ENCODE peak calls at places on chromosomes 6 and 20, in nine cellular contexts. M is CD8-positive, alpha-beta T cell; T is tibial artery; D is K562; J is Calu3; B is IMR-90; A is foreskin fibroblast; Q is HCT116; O is fibroblast of lung. L is an unnamed sample.

GRCh38 chr6:110543106-110543505 is 66.7 kb upstream of the SLC22A16 start:
- DNase-seq in O (no peak), B (no peak), T (no peak), Q (no peak), A (no peak), J (peak), M (no peak), D (no peak), L (no peak)

GRCh38 chr6:142881771-142882170 is 63.2 kb downstream of the HIVEP2 start:
- DNase-seq in B (peak), D (no peak), M (no peak), Q (no peak), O (no peak), T (no peak), A (no peak), J (no peak), L (no peak)

GRCh38 chr20:6651561-6651960 is 115.9 kb upstream of the BMP2 start:
- DNase-seq in O (no peak), D (no peak), J (no peak), B (no peak), Q (no peak), T (no peak), M (no peak), A (no peak), L (no peak)

GRCh38 chr20:34579191-34579661 is 20.7 kb downstream of the MAP1LC3A start:
- DNase-seq in M (no peak), B (peak), J (peak), A (peak), D (no peak), Q (peak), O (peak), T (peak), L (no peak)

GRCh38 chr6:114169763-114170162 is 173.1 kb downstream of the HS3ST5 start:
- DNase-seq in T (no peak), A (no peak), M (no peak), Q (no peak), D (no peak), O (no peak), B (no peak), J (no peak), L (no peak)

GRCh38 chr6:151493495-151494234 is at the start of gene CCDC170:
- DNase-seq in B (no peak), T (no peak), M (no peak), J (peak), O (peak), Q (no peak), A (no peak), D (no peak), L (peak)

GRCh38 chr6:16468991-16469615 is 230.7 kb downstream of the GMPR start:
- DNase-seq in A (no peak), D (no peak), B (no peak), J (no peak), Q (no peak), M (no peak), T (no peak), O (no peak), L (no peak)

GRCh38 chr6:157548635-157549467 is 167.9 kb downstream of the ZDHHC14 start:
- DNase-seq in B (no peak), A (no peak), D (no peak), T (no peak), Q (no peak), M (no peak), J (no peak), O (no peak), L (no peak)

GRCh38 chr6:34275128-34275804 is 26.5 kb upstream of the SMIM29 start:
- DNase-seq in B (no peak), J (no peak), D (peak), T (no peak), A (no peak), M (no peak), Q (no peak), O (no peak), L (no peak)

DNA sequence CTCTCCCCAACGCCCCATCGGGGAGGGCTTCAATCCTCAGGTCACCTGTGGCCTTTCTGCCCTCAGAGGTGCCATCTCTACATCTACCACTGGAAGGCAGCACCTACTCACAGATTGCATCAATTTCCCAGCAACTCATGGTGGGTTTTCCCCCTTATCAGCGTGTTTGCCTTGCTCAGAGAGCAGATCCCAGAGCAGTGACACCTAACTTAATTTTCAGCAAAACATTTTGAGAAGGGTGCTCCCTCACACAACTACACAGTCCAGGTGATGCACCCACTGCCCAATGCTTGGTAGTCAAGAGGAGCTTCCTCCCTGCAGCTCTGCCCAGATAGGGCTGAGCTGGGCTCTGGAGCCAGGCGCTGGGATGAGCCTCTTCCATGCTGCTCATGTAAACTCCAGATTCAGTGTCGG is 48.2 kb downstream of the PLG start:
- DNase-seq in Q (peak), J (peak), B (no peak), O (no peak), T (no peak), D (peak), M (no peak), A (no peak), L (peak)
- TF ChIP-seq CTCF in Q (peak), J (peak), B (no peak), O (no peak), T (no peak), D (peak), M (no peak), A (no peak), L (peak)

GRCh38 chr20:46117704-46118467 is at the start of gene CD40:
- DNase-seq in D (peak), T (peak), J (peak), O (peak), A (peak), B (peak), M (peak), Q (peak), L (peak)

GRCh38 chr20:46119028-46119546 is 973 bp downstream of the CD40 start:
- DNase-seq in T (no peak), Q (no peak), A (no peak), B (no peak), D (peak), O (no peak), J (no peak), M (no peak), L (peak)

GRCh38 chr20:46119547-46119946 is 1.4 kb downstream of the CD40 start:
- DNase-seq in O (no peak), Q (no peak), D (no peak), B (no peak), A (no peak), M (no peak), T (no peak), J (no peak), L (no peak)

GRCh38 chr20:46120136-46120535 is 2.0 kb downstream of the CD40 start:
- DNase-seq in T (no peak), O (no peak), D (no peak), Q (no peak), J (no peak), M (no peak), A (no peak), B (no peak), L (no peak)

DNA sequence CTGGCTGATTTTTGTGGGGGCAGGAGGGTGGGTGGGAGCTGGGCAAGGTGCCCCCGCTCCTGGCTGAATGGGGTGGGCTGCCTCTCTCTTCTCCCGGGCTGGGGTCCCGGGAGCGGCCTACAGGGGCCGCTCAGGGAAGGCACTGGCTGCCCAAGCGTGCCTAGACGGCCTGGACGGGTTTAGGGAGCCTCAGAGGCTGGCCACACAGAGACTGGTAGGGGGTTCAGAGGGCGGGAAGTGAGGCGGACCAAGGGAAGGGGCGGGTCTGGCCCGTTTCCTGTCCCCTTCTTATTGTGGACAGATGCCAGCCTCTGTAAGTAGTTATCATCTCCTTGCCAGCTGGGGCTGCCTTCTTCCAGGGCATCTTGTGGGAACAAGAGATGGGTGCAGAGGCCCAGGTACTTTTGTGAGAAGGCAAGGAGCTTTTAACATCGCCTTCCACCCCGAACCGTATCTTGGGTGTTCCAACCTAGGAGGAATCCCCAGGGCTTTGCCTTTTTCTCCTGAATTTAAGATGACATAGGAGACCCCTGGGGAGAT is 437 bp downstream of the CD40 start:
- DNase-seq in T (peak), Q (no peak), A (no peak), J (peak), M (peak), B (no peak), D (no peak), O (no peak), L (no peak)
- TF ChIP-seq CTCF in T (no peak), Q (no peak), A (no peak), J (no peak), M (no peak), B (no peak), D (no peak), O (no peak), L (no peak)

GRCh38 chr6:116136933-116137340 is 11.0 kb upstream of the COL10A1 start:
- DNase-seq in J (no peak), A (no peak), Q (no peak), B (no peak), O (peak), D (no peak), T (no peak), M (peak), L (no peak)

GRCh38 chr6:116144590-116144989 is 18.7 kb upstream of the COL10A1 start:
- DNase-seq in B (peak), D (no peak), Q (no peak), A (peak), J (peak), T (no peak), M (no peak), O (peak), L (no peak)

GRCh38 chr6:116136373-116136772 is 10.4 kb upstream of the COL10A1 start:
- DNase-seq in A (no peak), Q (no peak), D (no peak), T (no peak), J (no peak), M (no peak), O (peak), B (no peak), L (no peak)

GRCh38 chr6:116139917-116140316 is 14.0 kb upstream of the COL10A1 start:
- DNase-seq in Q (peak), T (no peak), B (no peak), M (no peak), D (no peak), O (no peak), A (no peak), J (peak), L (no peak)
- TF ChIP-seq CTCF in Q (peak), T (no peak), B (no peak), M (no peak), D (peak), O (no peak), A (no peak), J (no peak), L (no peak)

GRCh38 chr6:72873438-72873837 is 251.6 kb downstream of the KCNQ5 start:
- DNase-seq in M (no peak), Q (no peak), D (no peak), O (no peak), T (no peak), A (no peak), J (no peak), B (no peak), L (no peak)
- TF ChIP-seq CTCF in M (no peak), Q (no peak), D (no peak), O (no peak), T (no peak), A (no peak), J (no peak), B (no peak), L (no peak)

GRCh38 chr6:48472121-48472520 is 361.1 kb upstream of the PTCHD4 start:
- DNase-seq in O (peak), A (no peak), Q (no peak), B (no peak), T (no peak), J (no peak), M (no peak), D (no peak), L (no peak)

GRCh38 chr6:48472535-48472934 is 361.5 kb upstream of the PTCHD4 start:
- DNase-seq in D (no peak), J (no peak), T (no peak), A (no peak), M (no peak), B (no peak), Q (no peak), O (no peak), L (no peak)

GRCh38 chr6:48474764-48475674 is 364.0 kb upstream of the PTCHD4 start:
- DNase-seq in T (no peak), O (peak), Q (no peak), B (no peak), A (no peak), J (no peak), D (no peak), M (no peak), L (no peak)

GRCh38 chr6:48474136-48474535 is 363.1 kb upstream of the PTCHD4 start:
- DNase-seq in T (no peak), M (no peak), B (no peak), Q (no peak), J (no peak), D (no peak), O (no peak), A (peak), L (no peak)

DNA sequence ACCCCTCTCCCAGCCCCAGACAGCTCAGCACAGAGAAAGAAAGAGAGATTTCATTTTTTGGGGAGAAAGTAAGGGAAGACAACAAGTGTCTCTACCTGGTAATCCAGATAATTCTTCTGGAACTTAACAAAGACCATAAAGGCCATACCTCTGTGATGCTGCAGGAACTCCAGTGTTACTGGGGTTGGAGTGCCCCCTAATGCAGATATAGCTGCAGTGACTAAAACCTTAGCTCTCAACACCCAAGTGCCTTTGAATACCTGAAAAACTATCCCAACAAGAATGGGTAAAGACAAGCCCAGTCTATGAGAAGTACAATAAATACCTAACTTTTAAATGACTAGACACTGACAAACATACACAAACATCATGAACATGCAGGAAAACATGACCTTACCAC is 365.3 kb upstream of the PTCHD4 start:
- DNase-seq in O (peak), J (peak), T (no peak), D (no peak), M (no peak), B (peak), A (peak), Q (no peak), L (no peak)
- TF ChIP-seq CTCF in O (peak), J (no peak), T (no peak), D (no peak), M (no peak), B (peak), A (peak), Q (peak), L (no peak)

GRCh38 chr6:107862383-107862782 is 38.3 kb upstream of the SCML4 start:
- DNase-seq in B (no peak), T (no peak), M (no peak), A (no peak), D (no peak), J (no peak), Q (no peak), O (no peak), L (no peak)

GRCh38 chr6:107868867-107869611 is 44.9 kb upstream of the SCML4 start:
- DNase-seq in D (no peak), J (no peak), Q (no peak), B (no peak), T (no peak), A (no peak), M (no peak), O (no peak), L (no peak)

GRCh38 chr6:107866606-107867301 is 42.6 kb upstream of the SCML4 start:
- DNase-seq in M (peak), D (no peak), J (peak), B (peak), T (no peak), Q (peak), O (peak), A (no peak), L (peak)

GRCh38 chr6:107867302-107867615 is 43.1 kb upstream of the SCML4 start:
- DNase-seq in M (no peak), A (no peak), Q (no peak), J (no peak), O (no peak), D (no peak), B (no peak), T (no peak), L (no peak)

GRCh38 chr6:107864235-107864970 is 40.3 kb upstream of the SCML4 start:
- DNase-seq in T (no peak), Q (no peak), D (no peak), A (no peak), J (no peak), M (no peak), B (no peak), O (no peak), L (no peak)
- TF ChIP-seq CTCF in T (no peak), Q (no peak), D (no peak), A (no peak), J (no peak), M (no peak), B (no peak), O (no peak), L (no peak)

DNA sequence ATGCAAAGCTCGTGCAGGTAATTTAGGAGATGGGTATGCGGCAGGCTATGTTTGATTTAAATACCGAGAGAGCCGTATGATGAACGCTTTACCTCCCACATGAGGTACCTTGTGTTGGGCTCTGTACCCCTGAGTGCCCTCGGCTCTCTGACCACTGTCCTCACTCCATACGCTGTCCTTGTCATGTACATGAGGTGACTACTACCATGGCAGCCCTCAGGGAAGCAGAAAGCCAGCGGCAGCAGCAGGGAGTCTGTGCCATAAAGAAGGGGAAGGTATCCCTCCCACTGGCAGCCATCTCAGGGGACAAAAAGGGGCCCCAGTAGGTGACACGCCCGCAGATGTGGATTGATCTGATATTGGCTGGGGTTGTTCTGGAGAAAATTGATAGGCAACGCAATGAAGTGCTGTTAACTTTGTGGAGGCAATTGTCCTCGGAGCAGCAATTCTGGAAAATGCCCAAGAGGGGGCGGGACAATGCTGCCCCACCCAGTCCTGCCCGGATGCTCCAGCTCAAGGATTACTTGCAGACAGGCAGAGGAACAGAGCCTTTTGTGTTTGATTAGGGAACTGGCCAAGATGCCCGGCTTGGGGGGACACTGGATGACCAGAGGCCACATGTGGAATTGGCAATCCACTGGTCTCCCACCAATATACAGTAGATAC is 38.0 kb upstream of the HSF2 start:
- DNase-seq in B (no peak), M (no peak), D (peak), T (no peak), J (no peak), Q (no peak), O (no peak), A (no peak), L (no peak)
- TF ChIP-seq CTCF in B (no peak), M (no peak), D (peak), T (no peak), J (no peak), Q (no peak), O (no peak), A (no peak), L (no peak)

GRCh38 chr6:124822118-124822746 is 140.0 kb upstream of the RNF217 start:
- DNase-seq in Q (no peak), J (no peak), B (no peak), T (no peak), A (no peak), D (no peak), M (no peak), O (no peak), L (no peak)

GRCh38 chr6:124823240-124824105 is 138.8 kb upstream of the RNF217 start:
- DNase-seq in M (no peak), J (no peak), Q (no peak), A (no peak), D (no peak), B (peak), T (no peak), O (no peak), L (no peak)

DNA sequence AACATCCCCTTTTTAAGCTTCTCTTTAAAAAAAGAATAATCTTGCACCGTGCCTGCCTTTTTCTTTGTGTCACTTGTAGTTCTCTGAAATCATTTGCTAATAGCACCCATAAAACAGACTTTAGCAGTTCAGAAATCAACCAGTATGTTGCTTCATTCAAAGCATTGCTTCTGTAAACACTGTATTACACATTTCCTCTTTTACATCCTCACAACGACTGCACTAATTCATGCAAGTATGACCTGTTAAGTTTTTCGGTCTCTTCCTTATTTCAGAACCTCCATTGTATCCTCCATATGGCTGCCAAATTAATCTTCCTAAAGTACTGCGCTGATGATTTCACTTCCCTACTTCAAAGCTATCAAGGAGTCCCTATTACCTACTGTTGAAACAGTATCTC is 142.9 kb upstream of the RNF217 start:
- DNase-seq in A (no peak), Q (no peak), T (no peak), J (no peak), O (no peak), B (peak), M (no peak), D (no peak), L (no peak)
- TF ChIP-seq CTCF in A (no peak), Q (no peak), T (no peak), J (no peak), O (no peak), B (no peak), M (no peak), D (no peak), L (no peak)

GRCh38 chr20:1994627-1995026 is 769 bp upstream of the PDYN start:
- DNase-seq in Q (no peak), B (no peak), A (no peak), J (no peak), M (no peak), O (no peak), T (no peak), D (no peak), L (no peak)

GRCh38 chr20:1993986-1994385 is at the start of gene PDYN:
- DNase-seq in A (no peak), J (no peak), O (no peak), M (no peak), Q (no peak), D (no peak), T (no peak), B (no peak), L (no peak)

GRCh38 chr20:1998193-1998520 is 4.3 kb upstream of the PDYN start:
- DNase-seq in J (no peak), Q (no peak), A (no peak), T (no peak), M (no peak), O (no peak), D (no peak), B (no peak), L (no peak)

GRCh38 chr20:1997483-1998192 is 3.8 kb upstream of the PDYN start:
- DNase-seq in J (no peak), Q (no peak), D (no peak), M (no peak), A (no peak), B (no peak), O (no peak), T (no peak), L (no peak)

GRCh38 chr20:1995531-1996310 is 1.9 kb upstream of the PDYN start:
- DNase-seq in A (no peak), O (no peak), B (no peak), M (no peak), D (no peak), Q (no peak), T (no peak), J (no peak), L (no peak)
- TF ChIP-seq CTCF in A (no peak), O (no peak), B (no peak), M (no peak), D (no peak), Q (no peak), T (no peak), J (no peak), L (no peak)

L was measured in GM13977.